ENCODE peak calls at places on chromosomes 7 and 10, in nine cellular contexts. One of them, this sample, is unnamed.

GRCh38 chr10:71766717-71767419 is 6.5 kb downstream of the VSIR start:
- DNase-seq in sigmoid colon: peak
- DNase-seq in body of pancreas: peak
- DNase-seq in IMR-90: peak
- DNase-seq in prostate gland: no peak
- DNase-seq in vagina: no peak
- DNase-seq in A549: peak
- DNase-seq in stomach: peak
- DNase-seq in ovary: peak
- DNase-seq in this sample: peak

GRCh38 chr7:92810242-92810611 is 26.1 kb downstream of the CDK6 start:
- DNase-seq in IMR-90: peak
- DNase-seq in A549: peak
- DNase-seq in ovary: no peak
- DNase-seq in body of pancreas: no peak
- DNase-seq in sigmoid colon: no peak
- DNase-seq in stomach: no peak
- DNase-seq in vagina: no peak
- DNase-seq in prostate gland: no peak
- DNase-seq in this sample: no peak

GRCh38 chr7:65820287-65820950 is 52.5 kb upstream of the VKORC1L1 start:
- DNase-seq in IMR-90: no peak
- DNase-seq in stomach: no peak
- DNase-seq in sigmoid colon: no peak
- DNase-seq in ovary: no peak
- DNase-seq in A549: no peak
- DNase-seq in body of pancreas: no peak
- DNase-seq in prostate gland: no peak
- DNase-seq in vagina: no peak
- DNase-seq in this sample: no peak

GRCh38 chr10:77082601-77083252 is 554.9 kb downstream of the KCNMA1 start:
- DNase-seq in sigmoid colon: no peak
- DNase-seq in prostate gland: no peak
- DNase-seq in stomach: no peak
- DNase-seq in A549: no peak
- DNase-seq in body of pancreas: no peak
- DNase-seq in ovary: no peak
- DNase-seq in IMR-90: peak
- DNase-seq in vagina: no peak
- DNase-seq in this sample: no peak

GRCh38 chr7:26574476-26574875 is 282.8 kb downstream of the SNX10 start:
- DNase-seq in ovary: no peak
- DNase-seq in A549: no peak
- DNase-seq in sigmoid colon: no peak
- DNase-seq in body of pancreas: no peak
- DNase-seq in vagina: no peak
- DNase-seq in IMR-90: no peak
- DNase-seq in stomach: no peak
- DNase-seq in prostate gland: no peak
- DNase-seq in this sample: no peak

GRCh38 chr10:106957825-106958581 is 206.5 kb downstream of the SORCS1 start:
- DNase-seq in body of pancreas: no peak
- DNase-seq in IMR-90: no peak
- DNase-seq in prostate gland: no peak
- DNase-seq in A549: no peak
- DNase-seq in stomach: no peak
- DNase-seq in sigmoid colon: no peak
- DNase-seq in vagina: no peak
- DNase-seq in ovary: no peak
- DNase-seq in this sample: no peak

GRCh38 chr7:46311951-46312350 is 390.9 kb upstream of the IGFBP3 start:
- DNase-seq in body of pancreas: no peak
- DNase-seq in stomach: no peak
- DNase-seq in A549: no peak
- DNase-seq in IMR-90: no peak
- DNase-seq in vagina: no peak
- DNase-seq in prostate gland: no peak
- DNase-seq in ovary: no peak
- DNase-seq in sigmoid colon: no peak
- DNase-seq in this sample: no peak

GRCh38 chr10:57102234-57102633 is 741.2 kb upstream of the ZWINT start:
- DNase-seq in stomach: no peak
- DNase-seq in vagina: no peak
- DNase-seq in body of pancreas: no peak
- DNase-seq in A549: no peak
- DNase-seq in IMR-90: no peak
- DNase-seq in prostate gland: no peak
- DNase-seq in ovary: no peak
- DNase-seq in sigmoid colon: no peak
- DNase-seq in this sample: no peak

DNA sequence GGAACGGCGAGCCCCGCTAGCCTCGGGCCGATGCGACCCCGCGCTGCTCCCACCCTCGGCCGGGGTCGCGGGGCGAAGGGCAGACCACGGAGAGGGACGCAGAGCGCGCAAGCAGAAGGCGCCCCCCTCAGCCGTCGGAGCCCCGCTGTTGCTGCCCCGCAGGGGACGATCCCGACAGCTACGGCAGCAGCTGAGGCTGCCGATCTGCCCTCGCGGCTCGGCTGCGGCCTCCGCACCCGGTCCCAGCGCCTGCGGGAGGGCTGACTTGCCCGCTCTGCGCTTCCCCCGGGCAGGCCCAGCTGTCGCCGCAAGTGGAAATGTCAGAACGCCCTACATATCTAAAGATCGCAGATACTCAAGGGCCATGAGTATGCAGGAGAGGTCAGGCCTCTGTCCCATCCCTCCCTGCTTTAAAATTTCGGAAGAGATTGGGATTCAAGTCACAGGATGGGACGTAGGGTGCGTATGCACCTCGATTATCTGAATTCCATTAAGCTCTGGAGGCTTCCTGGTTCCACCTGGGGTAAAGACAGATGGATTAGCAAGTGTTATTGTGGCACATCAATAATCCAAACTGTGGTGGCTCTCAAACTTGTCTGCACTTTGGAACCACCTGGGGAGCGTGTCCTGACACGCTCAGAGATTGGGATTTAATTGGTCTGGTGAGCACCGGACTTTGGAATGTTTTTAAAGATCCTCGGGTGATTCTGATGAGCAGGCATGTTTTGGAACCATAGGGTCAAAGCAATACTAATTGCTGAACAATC is at the start of gene CRPPA:
- DNase-seq in stomach: no peak
- DNase-seq in prostate gland: peak
- DNase-seq in vagina: no peak
- DNase-seq in ovary: peak
- DNase-seq in A549: no peak
- DNase-seq in sigmoid colon: peak
- DNase-seq in IMR-90: peak
- DNase-seq in body of pancreas: peak
- DNase-seq in this sample: peak
- H3K27ac ChIP-seq in stomach: peak
- H3K27ac ChIP-seq in prostate gland: peak
- H3K27ac ChIP-seq in vagina: peak
- H3K27ac ChIP-seq in ovary: peak
- H3K27ac ChIP-seq in A549: peak
- H3K27ac ChIP-seq in sigmoid colon: peak
- H3K27ac ChIP-seq in IMR-90: peak
- H3K27ac ChIP-seq in body of pancreas: peak
- H3K27ac ChIP-seq in this sample: peak

DNA sequence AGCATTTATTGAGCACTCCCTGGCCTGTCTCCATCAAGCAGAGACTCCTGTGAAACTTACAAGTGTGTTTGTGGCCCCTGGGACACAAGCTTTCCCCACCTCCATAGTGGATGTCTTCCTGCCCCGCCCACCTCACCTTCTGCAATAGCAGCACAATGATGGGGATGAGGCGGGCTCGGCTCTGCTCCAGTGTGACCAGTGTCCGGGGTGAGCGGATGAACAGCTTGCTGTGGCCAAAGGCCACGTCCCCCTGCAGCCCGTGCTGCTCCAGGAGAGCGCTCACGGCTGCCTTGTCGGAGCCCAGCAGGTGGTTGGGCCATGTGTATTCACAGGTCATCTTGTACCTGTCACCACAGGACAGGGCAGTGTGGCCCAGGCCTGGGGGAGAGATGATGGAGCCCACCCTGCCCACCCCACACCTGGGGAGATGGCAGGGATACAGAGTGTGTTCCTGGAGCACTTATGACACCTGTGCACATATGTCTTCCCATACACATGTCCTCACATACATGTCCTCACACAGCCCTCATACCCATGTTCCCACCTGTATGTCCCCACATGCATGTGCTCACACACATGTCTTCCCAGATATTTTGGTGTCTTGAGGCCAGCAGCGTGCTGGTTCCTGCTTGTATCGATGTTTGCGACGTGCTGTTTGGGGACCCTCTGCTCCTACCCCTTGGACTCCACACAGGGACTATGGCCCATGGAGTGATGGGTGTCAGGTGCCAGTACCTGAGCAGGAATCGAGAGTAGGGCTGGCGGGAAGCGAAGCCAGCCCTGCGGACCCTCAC is 12.7 kb downstream of the MYO1G start:
- DNase-seq in IMR-90: no peak
- DNase-seq in stomach: no peak
- DNase-seq in ovary: no peak
- DNase-seq in vagina: no peak
- DNase-seq in body of pancreas: no peak
- DNase-seq in A549: no peak
- DNase-seq in prostate gland: no peak
- DNase-seq in sigmoid colon: peak
- DNase-seq in this sample: no peak
- TF ChIP-seq POLR2A in IMR-90: no peak
- TF ChIP-seq POLR2A in stomach: no peak
- TF ChIP-seq POLR2A in ovary: no peak
- TF ChIP-seq POLR2A in vagina: no peak
- TF ChIP-seq POLR2A in body of pancreas: no peak
- TF ChIP-seq POLR2A in A549: no peak
- TF ChIP-seq POLR2A in prostate gland: no peak
- TF ChIP-seq POLR2A in sigmoid colon: no peak
- TF ChIP-seq POLR2A in this sample: no peak

GRCh38 chr7:125484755-125485154 is 555.1 kb upstream of the POT1 start:
- DNase-seq in IMR-90: no peak
- DNase-seq in vagina: no peak
- DNase-seq in body of pancreas: no peak
- DNase-seq in stomach: no peak
- DNase-seq in ovary: no peak
- DNase-seq in prostate gland: no peak
- DNase-seq in A549: no peak
- DNase-seq in sigmoid colon: no peak
- DNase-seq in this sample: no peak

GRCh38 chr7:125485223-125485622 is 555.6 kb upstream of the POT1 start:
- DNase-seq in vagina: no peak
- DNase-seq in sigmoid colon: no peak
- DNase-seq in IMR-90: no peak
- DNase-seq in prostate gland: no peak
- DNase-seq in ovary: no peak
- DNase-seq in A549: no peak
- DNase-seq in stomach: no peak
- DNase-seq in body of pancreas: no peak
- DNase-seq in this sample: no peak

GRCh38 chr7:125481323-125481722 is 551.7 kb upstream of the POT1 start:
- DNase-seq in stomach: no peak
- DNase-seq in ovary: no peak
- DNase-seq in vagina: no peak
- DNase-seq in body of pancreas: no peak
- DNase-seq in IMR-90: no peak
- DNase-seq in sigmoid colon: no peak
- DNase-seq in A549: no peak
- DNase-seq in prostate gland: no peak
- DNase-seq in this sample: no peak

GRCh38 chr7:125480762-125481161 is 551.1 kb upstream of the POT1 start:
- DNase-seq in body of pancreas: no peak
- DNase-seq in IMR-90: no peak
- DNase-seq in A549: no peak
- DNase-seq in ovary: no peak
- DNase-seq in vagina: no peak
- DNase-seq in sigmoid colon: no peak
- DNase-seq in stomach: no peak
- DNase-seq in prostate gland: no peak
- DNase-seq in this sample: no peak
- H3K27ac ChIP-seq in body of pancreas: no peak
- H3K27ac ChIP-seq in IMR-90: no peak
- H3K27ac ChIP-seq in A549: no peak
- H3K27ac ChIP-seq in ovary: no peak
- H3K27ac ChIP-seq in vagina: no peak
- H3K27ac ChIP-seq in sigmoid colon: no peak
- H3K27ac ChIP-seq in stomach: no peak
- H3K27ac ChIP-seq in prostate gland: no peak
- H3K27ac ChIP-seq in this sample: no peak

GRCh38 chr10:43607199-43607573 is 948 bp downstream of the ZNF485 start:
- DNase-seq in IMR-90: no peak
- DNase-seq in prostate gland: no peak
- DNase-seq in body of pancreas: no peak
- DNase-seq in ovary: no peak
- DNase-seq in vagina: no peak
- DNase-seq in stomach: no peak
- DNase-seq in sigmoid colon: no peak
- DNase-seq in A549: no peak
- DNase-seq in this sample: no peak

GRCh38 chr10:43605850-43606322 is 352 bp upstream of the ZNF485 start:
- DNase-seq in prostate gland: no peak
- DNase-seq in body of pancreas: no peak
- DNase-seq in IMR-90: no peak
- DNase-seq in vagina: no peak
- DNase-seq in stomach: no peak
- DNase-seq in sigmoid colon: no peak
- DNase-seq in ovary: no peak
- DNase-seq in A549: no peak
- DNase-seq in this sample: no peak

GRCh38 chr10:43610636-43611035 is 4.4 kb downstream of the ZNF485 start:
- DNase-seq in IMR-90: peak
- DNase-seq in ovary: no peak
- DNase-seq in prostate gland: no peak
- DNase-seq in vagina: no peak
- DNase-seq in body of pancreas: no peak
- DNase-seq in sigmoid colon: no peak
- DNase-seq in stomach: no peak
- DNase-seq in A549: no peak
- DNase-seq in this sample: no peak

DNA sequence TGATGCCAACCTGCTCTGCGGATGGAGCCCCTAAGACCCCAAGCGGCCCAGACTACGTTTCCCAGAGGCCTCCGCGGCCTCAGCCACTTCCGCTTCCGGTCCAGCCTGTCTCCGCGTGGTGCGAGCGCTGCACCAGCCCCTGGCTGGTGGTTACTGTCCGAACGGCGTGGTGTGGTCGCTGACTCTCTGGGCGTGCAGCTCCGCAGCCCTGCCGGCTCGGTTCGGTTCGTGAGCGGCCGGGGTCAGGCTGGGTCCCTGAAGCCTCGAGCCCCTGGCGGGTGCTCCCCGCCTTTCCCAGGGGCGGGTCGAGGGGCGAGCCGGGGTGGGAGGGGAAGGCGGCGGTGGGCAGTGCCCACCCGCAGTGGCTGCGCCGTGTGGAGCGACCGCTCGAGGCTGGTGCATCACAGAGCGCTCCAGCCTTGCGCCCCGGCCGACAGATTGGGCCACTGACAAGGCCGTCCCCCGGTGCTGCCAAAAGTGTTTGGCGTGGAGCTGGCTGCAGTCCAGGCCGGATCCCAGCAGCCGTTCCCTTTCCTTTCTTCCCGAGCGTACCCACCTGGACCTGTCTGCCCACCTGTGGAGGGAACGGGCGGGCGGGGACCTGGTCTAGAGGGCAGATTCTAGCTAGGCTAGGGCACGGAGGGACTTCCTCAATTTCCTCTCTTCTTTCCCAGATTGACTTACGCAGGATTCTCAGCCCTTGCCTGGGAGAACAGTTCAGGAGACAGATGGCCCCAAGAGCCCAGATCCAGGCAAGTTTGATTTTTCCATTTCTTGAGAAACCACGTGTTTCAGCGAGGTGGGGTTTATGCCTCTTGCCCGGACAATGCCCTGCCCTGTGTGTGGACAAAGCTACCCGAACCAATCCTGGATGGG is at the start of gene ZNF485:
- DNase-seq in ovary: peak
- DNase-seq in IMR-90: peak
- DNase-seq in A549: peak
- DNase-seq in vagina: no peak
- DNase-seq in sigmoid colon: peak
- DNase-seq in body of pancreas: peak
- DNase-seq in prostate gland: peak
- DNase-seq in stomach: peak
- DNase-seq in this sample: peak
- TF ChIP-seq POLR2A in ovary: no peak
- TF ChIP-seq POLR2A in IMR-90: no peak
- TF ChIP-seq POLR2A in A549: peak
- TF ChIP-seq POLR2A in vagina: no peak
- TF ChIP-seq POLR2A in sigmoid colon: no peak
- TF ChIP-seq POLR2A in body of pancreas: peak
- TF ChIP-seq POLR2A in prostate gland: no peak
- TF ChIP-seq POLR2A in stomach: no peak
- TF ChIP-seq POLR2A in this sample: no peak

This sample was measured in uterus.